ENCODE peak calls at places on chromosomes 3 and 15, in ten cellular contexts. F is heart left ventricle, M is body of pancreas, N is HepG2, Y is suprapubic skin, L is uterus, B is A549, U is transverse colon, J is sigmoid colon, A is ovary. H is an unnamed sample.

GRCh38 chr3:104596551-104596950 is 770.2 kb upstream of the ALCAM start:
- DNase-seq in A (no peak), M (no peak), L (no peak), U (no peak), Y (no peak), J (no peak), N (peak), B (peak), F (no peak), H (peak)

GRCh38 chr3:193902557-193903256 is 233.2 kb upstream of the HES1 start:
- DNase-seq in M (no peak), A (no peak), Y (no peak), U (no peak), L (no peak), J (no peak), N (no peak), F (no peak), B (no peak), H (no peak)

GRCh38 chr3:172268896-172269295 is 179.4 kb downstream of the GHSR start:
- DNase-seq in A (no peak), L (no peak), M (no peak), U (no peak), F (no peak), N (no peak), J (no peak), Y (no peak), B (no peak), H (no peak)

GRCh38 chr3:143786229-143787199 is 61.8 kb downstream of the SLC9A9 start:
- DNase-seq in B (no peak), Y (no peak), A (peak), N (no peak), U (peak), L (peak), J (peak), M (no peak), F (no peak), H (peak)

GRCh38 chr3:176692172-176692923 is 504.9 kb downstream of the TBL1XR1 start:
- DNase-seq in B (no peak), N (no peak), A (no peak), J (no peak), U (no peak), F (no peak), Y (no peak), L (no peak), M (no peak), H (no peak)

GRCh38 chr15:65956307-65956706 is 87.0 kb downstream of the RAB11A start:
- DNase-seq in F (no peak), U (no peak), L (no peak), M (no peak), J (no peak), Y (no peak), B (no peak), N (no peak), A (no peak), H (no peak)

GRCh38 chr3:31064021-31064420 is 169.6 kb upstream of the GADL1 start:
- DNase-seq in B (no peak), Y (no peak), A (no peak), M (no peak), L (no peak), F (no peak), J (no peak), N (no peak), U (no peak), H (no peak)

GRCh38 chr15:90191795-90192494 is 9.2 kb upstream of the SEMA4B start:
- DNase-seq in F (peak), M (peak), B (no peak), A (peak), J (peak), U (peak), Y (peak), L (peak), N (peak), H (peak)

GRCh38 chr15:70856884-70857546 is 3.1 kb upstream of the LARP6 start:
- DNase-seq in A (peak), B (no peak), J (peak), M (peak), F (peak), L (peak), U (peak), N (no peak), Y (peak), H (peak)

GRCh38 chr3:170270282-170270891 is 48.2 kb downstream of the PRKCI start:
- DNase-seq in N (peak), Y (no peak), A (no peak), B (no peak), L (no peak), F (no peak), U (peak), J (no peak), M (no peak), H (no peak)

GRCh38 chr3:192303235-192303634 is 424.1 kb downstream of the FGF12 start:
- DNase-seq in U (no peak), N (no peak), L (no peak), M (no peak), Y (no peak), J (no peak), A (no peak), B (no peak), F (no peak), H (no peak)

GRCh38 chr3:99471353-99472323 is 166.8 kb upstream of the COL8A1 start:
- DNase-seq in L (no peak), A (no peak), U (no peak), J (no peak), N (no peak), F (peak), M (no peak), B (no peak), Y (no peak), H (peak)

GRCh38 chr3:99473321-99473751 is 165.1 kb upstream of the COL8A1 start:
- DNase-seq in A (no peak), Y (no peak), N (no peak), J (no peak), F (no peak), L (no peak), M (no peak), B (no peak), U (no peak), H (no peak)

GRCh38 chr3:99475229-99475628 is 163.2 kb upstream of the COL8A1 start:
- DNase-seq in A (no peak), B (no peak), L (no peak), U (no peak), F (no peak), N (no peak), Y (no peak), J (no peak), M (no peak), H (no peak)

GRCh38 chr3:99474776-99475175 is 163.6 kb upstream of the COL8A1 start:
- DNase-seq in U (no peak), L (no peak), F (no peak), Y (no peak), N (no peak), J (no peak), B (no peak), M (no peak), A (no peak), H (no peak)

GRCh38 chr3:99472385-99472784 is 166.0 kb upstream of the COL8A1 start:
- DNase-seq in N (no peak), Y (no peak), B (no peak), F (no peak), L (no peak), M (no peak), J (no peak), A (no peak), U (no peak), H (no peak)
- H3K27ac ChIP-seq in N (no peak), Y (no peak), B (no peak), F (no peak), L (no peak), M (no peak), J (no peak), A (no peak), U (no peak), H (no peak)

GRCh38 chr3:46867550-46867898 is 4.3 kb upstream of the MYL3 start:
- DNase-seq in U (peak), M (peak), A (peak), N (no peak), F (peak), Y (peak), L (peak), B (no peak), J (peak), H (peak)
- TF ChIP-seq POLR2A in U (no peak), M (no peak), A (no peak), N (no peak), F (no peak), Y (no peak), L (no peak), B (no peak), J (no peak), H (no peak)

GRCh38 chr15:45534821-45535220 is 12.3 kb upstream of the SLC30A4 start:
- DNase-seq in N (no peak), A (no peak), J (no peak), L (no peak), B (no peak), U (no peak), M (no peak), F (no peak), Y (no peak), H (no peak)
- H3K27ac ChIP-seq in N (no peak), A (no peak), J (no peak), L (no peak), B (no peak), U (no peak), M (no peak), F (no peak), Y (no peak), H (no peak)

DNA sequence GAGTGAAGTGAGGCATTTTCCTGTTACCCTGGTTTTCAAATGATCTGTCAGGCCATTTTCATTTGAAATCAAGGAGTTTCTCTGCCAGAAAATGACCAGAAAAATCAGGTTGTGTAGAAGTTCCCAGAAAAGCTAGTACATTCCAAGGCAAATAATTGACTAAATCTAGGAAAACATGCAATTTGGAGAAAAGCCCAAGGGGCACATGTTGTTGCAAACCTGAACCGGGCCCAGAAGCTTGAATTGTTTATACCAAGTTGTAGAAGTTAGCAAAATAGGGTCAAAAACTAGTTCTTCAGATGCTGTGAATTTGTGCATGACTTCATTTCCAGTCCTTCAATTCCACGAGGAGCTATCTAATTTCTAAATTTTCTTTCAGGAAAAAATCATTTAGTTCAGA is 31.0 kb downstream of the TRIM42 start:
- DNase-seq in J (no peak), F (no peak), L (no peak), N (no peak), Y (no peak), U (no peak), M (no peak), A (peak), B (no peak), H (peak)
- TF ChIP-seq POLR2A in J (no peak), F (no peak), L (no peak), N (no peak), Y (no peak), U (no peak), M (no peak), A (no peak), B (no peak), H (no peak)

GRCh38 chr3:11170052-11170770 is 15.9 kb downstream of the HRH1 start:
- DNase-seq in U (no peak), B (no peak), A (no peak), J (no peak), M (no peak), L (no peak), N (no peak), F (no peak), Y (peak), H (no peak)
- H3K27ac ChIP-seq in U (no peak), B (no peak), A (peak), J (no peak), M (no peak), L (no peak), N (no peak), F (no peak), Y (no peak), H (no peak)

GRCh38 chr3:112129925-112130637 is 3.0 kb downstream of the GCSAM start:
- DNase-seq in B (no peak), U (no peak), J (no peak), N (no peak), F (no peak), A (no peak), M (no peak), Y (no peak), L (no peak), H (no peak)

GRCh38 chr3:112126501-112126900 is 6.5 kb downstream of the GCSAM start:
- DNase-seq in L (no peak), Y (no peak), M (no peak), F (no peak), J (no peak), U (no peak), B (no peak), A (no peak), N (no peak), H (no peak)

GRCh38 chr3:112124901-112125607 is 8.0 kb downstream of the GCSAM start:
- DNase-seq in B (no peak), F (no peak), L (no peak), J (no peak), N (no peak), M (no peak), Y (no peak), A (no peak), U (no peak), H (no peak)

GRCh38 chr3:112128843-112129727 is 4.0 kb downstream of the GCSAM start:
- DNase-seq in N (no peak), A (no peak), U (no peak), B (no peak), J (no peak), F (no peak), Y (no peak), M (no peak), L (no peak), H (no peak)

GRCh38 chr3:112127522-112128494 is 5.2 kb downstream of the GCSAM start:
- DNase-seq in F (no peak), U (no peak), N (no peak), Y (no peak), J (no peak), B (no peak), A (no peak), L (no peak), M (no peak), H (no peak)
- TF ChIP-seq POLR2A in F (no peak), U (no peak), N (no peak), Y (no peak), J (no peak), B (no peak), A (no peak), L (no peak), M (no peak), H (no peak)

H was measured in tibial nerve.